ENCODE peak calls at places on chromosomes 5 and 9, in four cellular contexts. U is GM23338, X is RWPE1, Z is HFF-Myc. R is an unnamed sample.

GRCh38 chr5:82975812-82976211 is 101.4 kb downstream of the TMEM167A start:
- DNase-seq in U (no peak), X (peak; percentile 80), Z (no peak), R (no peak)

GRCh38 chr5:173515526-173515925 is 100.9 kb downstream of the BOD1 start:
- DNase-seq in U (no peak), X (peak; percentile 21), Z (peak; percentile 72), R (no peak)

GRCh38 chr9:96491079-96491879 is 41.3 kb downstream of the HABP4 start:
- DNase-seq in U (no peak), X (no peak), Z (no peak), R (no peak)

GRCh38 chr9:107557236-107557990 is 67.8 kb upstream of the KLF4 start:
- DNase-seq in U (no peak), X (peak; percentile 81), Z (no peak), R (no peak)

GRCh38 chr5:53381-54174 is 38.4 kb upstream of the PLEKHG4B start:
- DNase-seq in U (peak; percentile 94), X (peak; percentile 44), Z (no peak), R (no peak)

GRCh38 chr9:126591922-126592321 is 21.8 kb upstream of the LMX1B start:
- DNase-seq in U (no peak), X (no peak), Z (no peak), R (no peak)

GRCh38 chr9:115616666-115617239 is 498.8 kb upstream of the TNC start:
- DNase-seq in U (no peak), X (no peak), Z (no peak), R (no peak)

GRCh38 chr5:148910686-148911361 is 84.4 kb downstream of the ADRB2 start:
- DNase-seq in U (no peak), X (peak; percentile 88), Z (no peak), R (peak; percentile 20)

GRCh38 chr5:10310073-10310779 is 2.5 kb upstream of the CMBL start:
- DNase-seq in U (no peak), X (peak; percentile 95), Z (no peak), R (peak; percentile 67)

GRCh38 chr5:11997942-11998341 is 93.7 kb upstream of the CTNND2 start:
- DNase-seq in U (no peak), X (no peak), Z (no peak), R (no peak)

GRCh38 chr5:168204165-168204564 is 87.3 kb upstream of the WWC1 start:
- DNase-seq in U (no peak), X (no peak), Z (no peak), R (no peak)

GRCh38 chr5:55540024-55540423 is 5.3 kb upstream of the PLPP1 start:
- DNase-seq in U (no peak), X (no peak), Z (no peak), R (no peak)

GRCh38 chr5:14199902-14200301 is 56.8 kb downstream of the TRIO start:
- DNase-seq in U (no peak), X (no peak), Z (no peak), R (no peak)

DNA sequence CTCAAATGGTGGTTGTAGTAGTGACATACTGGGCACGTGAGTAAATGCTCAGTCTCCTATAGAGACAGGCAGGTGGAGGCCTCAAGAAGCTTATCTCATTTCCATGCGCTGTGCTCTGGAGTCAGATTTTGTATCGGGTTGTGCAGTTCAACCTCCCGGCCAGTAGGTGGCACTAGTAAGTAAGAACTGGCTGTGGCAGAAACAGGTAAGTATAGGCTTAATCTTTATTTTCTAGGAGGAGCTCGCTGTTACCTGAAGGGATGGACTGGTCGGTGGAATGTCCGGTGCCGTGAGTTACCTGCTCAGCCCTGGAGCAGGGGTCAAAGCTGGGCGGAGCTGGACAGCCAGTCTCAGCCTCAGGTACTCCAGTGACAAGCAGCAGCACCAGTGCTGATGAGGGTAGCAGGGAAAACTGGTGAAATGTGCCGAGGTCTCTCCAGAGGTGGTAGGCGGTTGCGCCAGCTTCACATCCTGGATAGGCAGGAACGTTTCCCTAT is 880.1 kb upstream of the SEMA6A start:
- DNase-seq in U (peak; percentile 74), X (peak; percentile 45), Z (peak; percentile 3), R (peak; percentile 46)
- TF ChIP-seq CTCF in U (peak; percentile 93), X (peak; percentile 88), Z (peak; percentile 71), R (peak; percentile 51)

DNA sequence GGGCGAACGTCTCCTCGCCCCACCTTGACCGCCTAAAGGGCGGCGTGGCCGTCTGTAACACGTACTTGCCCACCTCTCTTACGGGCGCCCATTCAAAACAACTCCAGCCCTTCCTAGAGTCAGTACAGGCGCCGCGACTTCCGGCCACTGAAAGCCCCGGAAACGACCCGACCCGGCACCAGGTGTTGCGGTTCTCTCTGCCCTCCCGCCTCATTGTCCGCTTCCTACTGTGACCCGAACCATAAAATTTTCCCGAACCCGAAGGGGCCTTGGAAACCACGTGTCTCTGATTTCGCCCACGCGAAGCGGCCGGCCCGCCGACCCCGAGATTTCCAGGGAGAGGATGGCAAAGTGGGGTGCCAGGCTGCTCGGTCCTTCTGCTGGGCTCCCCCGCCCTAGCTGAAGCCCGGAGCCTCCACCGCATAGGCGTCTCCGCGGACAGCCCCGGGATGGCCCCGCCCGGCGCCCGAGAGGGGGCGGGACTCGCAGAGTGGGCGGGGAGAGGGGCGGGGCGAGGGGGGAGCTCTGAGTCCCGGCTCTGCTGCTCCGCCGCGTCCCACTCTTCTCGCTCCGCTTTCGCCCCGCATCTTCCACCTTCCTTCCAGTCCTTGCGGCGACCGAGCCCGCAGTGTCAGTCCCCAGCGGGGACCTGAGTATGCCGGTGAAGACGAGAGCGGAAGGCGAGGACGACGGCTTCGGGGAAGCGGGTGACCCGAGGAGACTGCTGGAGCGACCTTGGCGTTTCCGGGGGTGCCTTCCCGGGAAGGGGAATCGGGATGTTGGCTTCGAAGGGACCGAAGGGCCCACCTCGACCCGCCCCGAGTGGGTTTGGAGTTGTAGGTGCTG is 684 bp upstream of the PTGES2 start:
- DNase-seq in U (peak; percentile 95), X (peak; percentile 94), Z (peak; percentile 80), R (peak; percentile 90)
- TF ChIP-seq CTCF in U (no peak), X (no peak), Z (no peak), R (no peak)

GRCh38 chr9:133876836-133877235 is 115.3 kb downstream of the VAV2 start:
- DNase-seq in U (no peak), X (no peak), Z (no peak), R (no peak)

GRCh38 chr9:133877327-133877726 is 114.8 kb downstream of the VAV2 start:
- DNase-seq in U (no peak), X (no peak), Z (no peak), R (no peak)

GRCh38 chr9:133875131-133875530 is 117.0 kb downstream of the VAV2 start:
- DNase-seq in U (no peak), X (no peak), Z (no peak), R (no peak)

GRCh38 chr9:133874659-133875058 is 117.5 kb downstream of the VAV2 start:
- DNase-seq in U (no peak), X (no peak), Z (no peak), R (no peak)

DNA sequence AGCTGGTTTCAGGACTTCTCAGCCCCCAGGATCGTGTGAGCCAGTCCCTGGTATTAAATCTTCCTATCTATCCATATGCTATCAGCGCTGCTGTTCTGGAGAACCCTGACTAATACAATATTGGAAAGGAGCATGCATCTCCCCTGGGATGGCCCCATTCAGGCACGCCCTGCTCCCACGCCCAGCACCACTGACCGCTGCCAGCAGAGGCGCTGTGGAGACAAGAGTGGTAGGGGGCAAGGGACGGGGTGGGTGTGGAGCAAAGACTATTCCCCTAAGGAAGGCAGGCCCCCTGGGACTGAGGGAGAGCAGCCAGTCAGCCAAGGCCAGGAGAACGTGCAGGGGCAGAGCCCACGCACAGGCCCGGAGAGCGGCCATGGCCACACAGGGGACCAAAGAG is 116.0 kb downstream of the VAV2 start:
- DNase-seq in U (peak; percentile 76), X (no peak), Z (no peak), R (peak; percentile 65)
- TF ChIP-seq CTCF in U (peak; percentile 77), X (no peak), Z (peak; percentile 36), R (no peak)

GRCh38 chr9:35792826-35793225 is 1.4 kb downstream of the NPR2 start:
- DNase-seq in U (no peak), X (no peak), Z (no peak), R (no peak)

GRCh38 chr9:35790385-35791291 is 753 bp upstream of the NPR2 start:
- DNase-seq in U (peak; percentile 90), X (peak; percentile 91), Z (peak; percentile 66), R (peak; percentile 79)

GRCh38 chr9:35790025-35790384 is 1.4 kb upstream of the NPR2 start:
- DNase-seq in U (no peak), X (no peak), Z (no peak), R (no peak)

GRCh38 chr9:35792044-35792813 is 838 bp downstream of the NPR2 start:
- DNase-seq in U (no peak), X (no peak), Z (no peak), R (peak; percentile 66)

GRCh38 chr9:35791321-35791921 is at the start of gene NPR2:
- DNase-seq in U (peak; percentile 58), X (no peak), Z (no peak), R (peak; percentile 77)
- TF ChIP-seq CTCF in U (no peak), X (no peak), Z (no peak), R (no peak)

GRCh38 chr9:33437235-33437634 is 10.2 kb downstream of the AQP3 start:
- DNase-seq in U (no peak), X (no peak), Z (no peak), R (no peak)

GRCh38 chr9:33435821-33436277 is 11.5 kb downstream of the AQP3 start:
- DNase-seq in U (no peak), X (no peak), Z (no peak), R (no peak)

GRCh38 chr9:33436445-33436844 is 10.9 kb downstream of the AQP3 start:
- DNase-seq in U (no peak), X (no peak), Z (no peak), R (no peak)

GRCh38 chr9:33433871-33434270 is 13.5 kb downstream of the AQP3 start:
- DNase-seq in U (no peak), X (no peak), Z (no peak), R (no peak)

DNA sequence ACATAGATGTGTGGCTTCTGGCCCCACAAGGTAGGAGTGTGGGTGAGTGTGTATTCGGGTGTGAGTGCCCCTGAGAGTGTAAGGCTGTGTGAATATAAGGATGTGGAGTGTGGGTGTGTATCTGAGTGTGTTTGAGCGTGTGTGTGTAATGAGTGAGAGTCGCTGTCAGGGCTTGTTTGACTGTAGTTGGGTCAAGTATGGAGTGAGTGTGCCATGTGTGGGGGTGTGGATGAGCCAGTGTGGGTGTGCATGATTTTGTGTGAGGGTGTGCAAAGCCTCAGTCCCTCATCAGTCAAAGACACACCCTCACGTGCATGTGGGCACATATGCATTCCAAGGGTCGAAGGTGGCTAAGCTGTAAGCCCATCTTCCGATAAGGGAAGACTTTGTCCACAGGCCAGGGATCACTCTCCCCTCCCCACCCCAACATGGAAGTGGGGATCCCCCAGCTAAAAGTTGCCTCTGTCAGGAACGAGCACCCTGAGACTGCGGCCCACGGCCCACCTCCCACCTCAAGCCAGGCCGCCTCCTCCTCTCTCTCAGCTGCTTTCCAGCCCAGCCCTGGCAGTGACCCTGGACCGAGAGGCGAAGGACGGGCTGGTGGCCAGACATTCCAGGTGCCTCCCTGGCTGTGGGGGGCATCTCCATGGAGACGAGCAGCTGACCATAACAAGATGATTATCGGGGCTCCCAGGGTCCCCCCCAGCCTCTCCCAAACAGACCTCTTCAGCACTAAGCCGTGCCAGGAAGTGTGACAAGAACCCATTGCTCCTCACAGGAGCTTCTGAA is 12.9 kb downstream of the AQP3 start:
- DNase-seq in U (no peak), X (no peak), Z (no peak), R (no peak)
- TF ChIP-seq CTCF in U (no peak), X (no peak), Z (no peak), R (no peak)